ENCODE peak calls at places on chromosomes 2 and 18, in four cellular contexts. K is T-helper 1 cell, F is globus pallidus, X is ascending aorta. Q is an unnamed sample.

GRCh38 chr2:48529676-48530032 is 300 bp upstream of the STON1 start:
- DNase-seq in X (peak), F (no peak), K (no peak), Q (no peak)

GRCh38 chr2:164655336-164655735 is 34.1 kb upstream of the GRB14 start:
- DNase-seq in X (no peak), F (no peak), K (no peak), Q (no peak)

GRCh38 chr2:240623531-240624010 is 1.7 kb upstream of the GPR35 start:
- DNase-seq in K (peak), F (no peak), X (peak), Q (no peak)

GRCh38 chr2:223586261-223586660 is 15.9 kb downstream of the SCG2 start:
- DNase-seq in F (no peak), X (no peak), K (no peak), Q (no peak)

GRCh38 chr18:22394428-22394827 is 23.3 kb downstream of the CTAGE1 start:
- DNase-seq in X (no peak), K (no peak), F (no peak), Q (no peak)

GRCh38 chr18:62715829-62716678 is 713 bp downstream of the PHLPP1 start:
- DNase-seq in F (peak), X (peak), K (peak), Q (peak)

GRCh38 chr2:240925576-240926515 is 19.7 kb downstream of the CROCC2 start:
- DNase-seq in K (peak), F (no peak), X (peak), Q (no peak)

GRCh38 chr2:17857016-17857415 is 21.5 kb upstream of the KCNS3 start:
- DNase-seq in F (no peak), X (no peak), K (no peak), Q (no peak)

GRCh38 chr18:46761054-46761769 is 4.4 kb upstream of the ST8SIA5 start:
- DNase-seq in X (no peak), K (no peak), F (peak), Q (no peak)

GRCh38 chr2:229715895-229716507 is 1.6 kb upstream of the DNER start:
- DNase-seq in K (no peak), X (no peak), F (no peak), Q (no peak)

Q was measured in activated effector memory CD4-positive, alpha-beta T cell treated with Interleukin-2 at 50 U/mL for 16 hours.